ENCODE peak calls at places on chromosomes 2 and 18, in four cellular contexts. F is chondrocyte, I is nephron progenitor cell, S is AG10803. L is an unnamed sample.

GRCh38 chr18:63869374-63869773 is 18.1 kb upstream of the SERPINB2 start:
- DNase-seq in F (no peak), I (no peak), S (peak), L (no peak)

GRCh38 chr2:207565736-207566135 is 36.0 kb downstream of the CREB1 start:
- DNase-seq in F (no peak), I (no peak), S (no peak), L (no peak)

GRCh38 chr18:48629730-48630324 is 91.0 kb downstream of the CTIF start:
- DNase-seq in F (no peak), I (no peak), S (peak), L (no peak)

GRCh38 chr2:100984892-100985307 is 17.2 kb upstream of the RPL31 start:
- DNase-seq in F (no peak), I (peak), S (peak), L (peak)

GRCh38 chr18:27278131-27278530 is 93.0 kb upstream of the CHST9 start:
- DNase-seq in F (no peak), I (no peak), S (no peak), L (no peak)

GRCh38 chr18:21262979-21263378 is 20.9 kb downstream of the GREB1L start:
- DNase-seq in F (no peak), I (no peak), S (no peak), L (peak)

GRCh38 chr2:226738821-226739507 is 60.7 kb downstream of the IRS1 start:
- DNase-seq in F (no peak), I (no peak), S (no peak), L (no peak)

GRCh38 chr2:217905906-217906305 is 96.9 kb downstream of the TNS1 start:
- DNase-seq in F (no peak), I (no peak), S (no peak), L (no peak)

DNA sequence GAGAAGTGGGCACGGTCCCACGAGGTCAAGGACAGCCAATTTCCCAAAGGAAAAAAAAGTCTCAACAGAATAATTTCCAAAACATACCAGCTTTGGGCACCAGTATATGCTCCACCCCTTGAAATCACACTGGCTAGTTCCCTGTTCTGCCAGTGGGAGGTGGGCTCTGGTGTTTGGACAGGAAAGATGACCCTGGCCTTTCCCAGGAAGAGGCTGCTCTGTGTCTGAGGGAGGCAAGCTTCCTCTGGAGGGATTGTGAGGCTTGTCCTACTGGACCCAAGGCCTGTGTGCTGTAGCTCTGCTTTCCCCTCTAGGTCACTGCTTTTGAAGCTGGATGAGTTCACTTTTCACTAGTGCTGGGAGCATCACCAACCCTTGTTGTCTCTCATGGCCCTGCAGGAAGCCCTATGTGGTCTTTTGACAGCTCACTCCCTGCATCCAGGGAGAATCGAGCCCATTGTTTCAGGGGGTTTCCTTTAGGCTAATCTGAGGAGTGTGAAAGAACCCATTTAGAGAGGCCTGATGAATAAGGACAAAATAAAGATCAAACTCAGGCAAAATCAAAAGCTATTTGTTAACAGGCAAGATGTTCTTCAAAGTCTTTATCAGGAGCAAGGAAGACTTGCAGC is 36.3 kb downstream of the CXCR4 start:
- DNase-seq in F (no peak), I (no peak), S (no peak), L (peak)
- TF ChIP-seq CTCF in F (no peak), I (no peak), S (no peak), L (no peak)

DNA sequence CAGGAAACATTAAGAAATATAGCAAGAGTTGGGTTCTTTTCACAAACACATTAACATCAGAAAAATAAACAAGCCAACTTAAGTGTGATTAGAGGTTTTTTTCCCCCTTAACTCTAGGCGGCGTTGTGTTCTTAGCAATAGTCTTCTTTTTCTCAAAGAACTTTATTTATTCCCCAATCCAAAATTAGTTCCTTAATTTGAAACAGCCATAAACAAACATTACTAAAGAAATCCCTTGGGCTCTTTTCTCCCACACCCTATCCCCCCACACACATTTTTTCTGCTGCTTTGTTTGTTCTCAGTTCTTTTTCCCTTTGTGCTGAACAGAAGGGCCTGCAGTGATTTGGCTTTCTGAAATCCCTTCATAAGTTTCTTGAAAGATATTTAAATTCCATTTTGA is 13.2 kb upstream of the MYO1B start:
- DNase-seq in F (no peak), I (no peak), S (peak), L (no peak)
- TF ChIP-seq CTCF in F (peak), I (peak), S (peak), L (peak)

DNA sequence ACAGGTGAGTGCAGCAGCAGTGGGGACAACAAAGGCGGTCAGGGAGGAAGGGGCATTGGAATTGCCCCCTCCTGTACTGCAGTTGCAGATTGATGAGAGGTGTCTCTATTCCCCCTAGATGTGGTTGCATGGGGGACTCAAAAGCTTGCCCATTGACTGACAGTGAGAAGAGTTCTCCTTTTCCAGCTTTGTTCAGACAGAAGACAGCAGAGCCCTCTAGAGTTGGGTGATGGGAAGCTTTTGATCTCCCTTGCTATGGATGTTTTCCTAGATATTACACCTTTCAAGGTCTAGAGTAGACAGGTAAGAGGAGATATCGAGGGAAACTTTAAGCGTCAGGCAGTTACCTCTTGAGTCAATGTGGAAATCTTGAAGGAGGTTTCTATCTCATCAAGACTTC is 2.9 kb downstream of the PROKR1 start:
- DNase-seq in F (no peak), I (no peak), S (no peak), L (no peak)
- TF ChIP-seq CTCF in F (peak), I (no peak), S (no peak), L (no peak)

DNA sequence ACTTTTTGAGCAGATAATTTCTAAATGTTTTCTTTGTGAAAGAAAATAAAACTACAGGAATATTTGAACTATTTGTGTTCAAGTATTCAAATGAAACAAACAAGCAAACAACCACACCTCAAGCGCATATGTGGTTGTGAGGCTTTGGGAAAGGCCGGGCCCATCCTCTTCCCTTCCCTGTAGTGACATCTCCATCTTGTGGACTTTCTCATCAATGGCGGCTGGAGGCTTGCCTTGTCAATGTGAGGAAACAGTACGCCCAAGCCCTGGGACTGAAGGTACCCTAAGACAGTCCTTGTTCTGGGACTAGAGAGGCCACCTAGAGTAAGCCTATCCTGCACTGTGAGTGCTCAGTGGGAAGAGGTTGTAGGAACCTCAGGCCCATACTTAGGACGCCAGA is 166.8 kb downstream of the TPGS2 start:
- DNase-seq in F (no peak), I (no peak), S (peak), L (no peak)
- TF ChIP-seq CTCF in F (peak), I (peak), S (peak), L (peak)

GRCh38 chr2:57552885-57553284 is 493.7 kb upstream of the VRK2 start:
- DNase-seq in F (no peak), I (no peak), S (no peak), L (no peak)
- TF ChIP-seq CTCF in F (no peak), I (no peak), S (no peak), L (no peak)

L was measured in neural crest cell.